ENCODE peak calls at places on chromosomes 16 and 17, in nine cellular contexts. B is nephron progenitor cell; G is hypothalamus; C is H54; R is COR-L47; X is Daoy; U is stimulated activated CD8-positive, alpha-beta memory T cell treated with anti-CD3 and anti-CD28 coated beads, Interleukin-4, amount 100 ng/mL, for 24 hours; F is activated naive CD4-positive, alpha-beta T cell treated with anti-CD3 and anti-CD28 coated beads for 36 hours; E is left colon. L is an unnamed sample.

GRCh38 chr17:55769625-55770000 is 18.8 kb downstream of the PCTP start:
- DNase-seq in B (no peak), G (no peak), C (peak), R (no peak), X (peak), U (no peak), F (no peak), E (no peak), L (no peak)

GRCh38 chr16:6038966-6039530 is 941.5 kb upstream of the EEF2KMT start:
- DNase-seq in B (no peak), G (no peak), C (no peak), R (no peak), X (no peak), U (no peak), F (no peak), E (no peak), L (no peak)

GRCh38 chr16:31143036-31143888 is 6.6 kb downstream of the PRSS36 start:
- DNase-seq in B (no peak), G (no peak), C (no peak), R (no peak), X (no peak), U (no peak), F (no peak), E (peak), L (no peak)

GRCh38 chr17:80064696-80065095 is 28.3 kb downstream of the CCDC40 start:
- DNase-seq in B (no peak), G (no peak), C (no peak), R (no peak), X (no peak), U (no peak), F (no peak), E (no peak), L (no peak)

GRCh38 chr16:27174798-27175197 is 28.5 kb upstream of the KDM8 start:
- DNase-seq in B (no peak), G (no peak), C (no peak), R (no peak), X (peak), U (no peak), F (no peak), E (no peak), L (no peak)

GRCh38 chr16:30764086-30764485 is 2.0 kb downstream of the RNF40 start:
- DNase-seq in B (no peak), G (no peak), C (no peak), R (no peak), X (no peak), U (no peak), F (no peak), E (no peak), L (no peak)

GRCh38 chr17:8868529-8868951 is 1.1 kb upstream of the PIK3R6 start:
- DNase-seq in B (no peak), G (no peak), C (no peak), R (no peak), X (no peak), U (no peak), F (peak), E (no peak), L (no peak)

GRCh38 chr17:26809033-26809432 is 484.9 kb upstream of the WSB1 start:
- DNase-seq in B (no peak), G (no peak), C (no peak), R (no peak), X (no peak), U (no peak), F (no peak), E (no peak), L (no peak)

GRCh38 chr17:36072431-36073121 is 8.5 kb downstream of the CCL18 start:
- DNase-seq in B (peak), G (no peak), C (peak), R (peak), X (peak), U (peak), F (peak), E (peak), L (peak)

GRCh38 chr17:43877451-43878155 is 29.7 kb downstream of the MPP2 start:
- DNase-seq in B (no peak), G (no peak), C (no peak), R (no peak), X (no peak), U (no peak), F (no peak), E (no peak), L (no peak)

GRCh38 chr16:30482366-30482765 is 9.8 kb downstream of the ITGAL start:
- DNase-seq in B (no peak), G (no peak), C (no peak), R (no peak), X (no peak), U (no peak), F (no peak), E (no peak), L (no peak)

GRCh38 chr17:31389673-31390381 is 1.6 kb upstream of the RAB11FIP4 start:
- DNase-seq in B (no peak), G (no peak), C (no peak), R (no peak), X (no peak), U (no peak), F (no peak), E (no peak), L (no peak)

GRCh38 chr17:1231456-1231855 is 38.8 kb upstream of the BHLHA9 start:
- DNase-seq in B (no peak), G (no peak), C (no peak), R (no peak), X (no peak), U (no peak), F (no peak), E (peak), L (no peak)

GRCh38 chr16:29876578-29877249 is 13.7 kb upstream of the CDIPT start:
- DNase-seq in B (peak), G (no peak), C (no peak), R (no peak), X (no peak), U (no peak), F (peak), E (no peak), L (no peak)

GRCh38 chr16:68345351-68345810 is 34.6 kb downstream of the PRMT7 start:
- DNase-seq in B (no peak), G (no peak), C (no peak), R (no peak), X (no peak), U (no peak), F (no peak), E (no peak), L (no peak)

GRCh38 chr16:71179569-71179968 is 51.0 kb downstream of the HYDIN start:
- DNase-seq in B (no peak), G (no peak), C (no peak), R (no peak), X (no peak), U (no peak), F (no peak), E (no peak), L (no peak)

GRCh38 chr17:76432712-76433336 is 20.1 kb downstream of the UBE2O start:
- DNase-seq in B (no peak), G (no peak), C (no peak), R (no peak), X (no peak), U (no peak), F (no peak), E (no peak), L (no peak)

GRCh38 chr17:81685108-81685507 is 1.3 kb downstream of the HGS start:
- DNase-seq in B (no peak), G (no peak), C (peak), R (no peak), X (peak), U (no peak), F (peak), E (no peak), L (no peak)

GRCh38 chr17:65228734-65229390 is 91.7 kb downstream of the RGS9 start:
- DNase-seq in B (no peak), G (no peak), C (no peak), R (no peak), X (peak), U (no peak), F (peak), E (no peak), L (no peak)

GRCh38 chr17:68344701-68345136 is 53.4 kb downstream of the ARSG start:
- DNase-seq in B (no peak), G (no peak), C (no peak), R (no peak), X (peak), U (peak), F (peak), E (peak), L (no peak)

GRCh38 chr16:56189990-56190902 is 1.0 kb upstream of the GNAO1 start:
- DNase-seq in B (no peak), G (no peak), C (no peak), R (no peak), X (no peak), U (no peak), F (no peak), E (no peak), L (no peak)

GRCh38 chr16:62029947-62030346 is 6.3 kb downstream of the CDH8 start:
- DNase-seq in B (no peak), G (no peak), C (no peak), R (no peak), X (no peak), U (no peak), F (no peak), E (no peak), L (no peak)

GRCh38 chr17:35022536-35023063 is 40.9 kb downstream of the RFFL start:
- DNase-seq in B (no peak), G (peak), C (peak), R (peak), X (peak), U (peak), F (peak), E (peak), L (peak)

GRCh38 chr16:21943571-21943970 is 9.6 kb upstream of the UQCRC2 start:
- DNase-seq in B (no peak), G (no peak), C (no peak), R (no peak), X (no peak), U (no peak), F (no peak), E (no peak), L (no peak)

GRCh38 chr17:49557204-49558024 is 18.3 kb upstream of the NXPH3 start:
- DNase-seq in B (peak), G (no peak), C (no peak), R (peak), X (peak), U (no peak), F (peak), E (no peak), L (peak)

GRCh38 chr16:83958137-83958810 is 5.2 kb downstream of the OSGIN1 start:
- DNase-seq in B (no peak), G (no peak), C (no peak), R (no peak), X (no peak), U (no peak), F (no peak), E (no peak), L (no peak)

L was measured in endothelial cell.